ENCODE peak calls at places on chromosomes 7 and 10, in nine cellular contexts. One of them, this sample, is unnamed.

GRCh38 chr10:19658622-19659233 is 157.5 kb upstream of the PLXDC2 start:
- DNase-seq in psoas muscle: no peak
- DNase-seq in HepG2: no peak
- DNase-seq in CD4-positive, alpha-beta memory T cell: no peak
- DNase-seq in IMR-90: no peak
- DNase-seq in heart right ventricle: no peak
- DNase-seq in thoracic aorta: no peak
- DNase-seq in heart left ventricle: no peak
- DNase-seq in sigmoid colon: no peak
- DNase-seq in this sample: no peak

GRCh38 chr7:93171606-93172226 is 23.5 kb upstream of the SAMD9L start:
- DNase-seq in HepG2: no peak
- DNase-seq in thoracic aorta: no peak
- DNase-seq in heart left ventricle: no peak
- DNase-seq in psoas muscle: no peak
- DNase-seq in IMR-90: no peak
- DNase-seq in heart right ventricle: no peak
- DNase-seq in CD4-positive, alpha-beta memory T cell: no peak
- DNase-seq in sigmoid colon: no peak
- DNase-seq in this sample: no peak

GRCh38 chr7:1966631-1967200 is 266.0 kb downstream of the MAD1L1 start:
- DNase-seq in CD4-positive, alpha-beta memory T cell: no peak
- DNase-seq in thoracic aorta: no peak
- DNase-seq in HepG2: no peak
- DNase-seq in IMR-90: no peak
- DNase-seq in heart left ventricle: no peak
- DNase-seq in psoas muscle: no peak
- DNase-seq in heart right ventricle: no peak
- DNase-seq in sigmoid colon: no peak
- DNase-seq in this sample: no peak

GRCh38 chr10:125149278-125150047 is 10.9 kb downstream of the CTBP2 start:
- DNase-seq in sigmoid colon: peak; percentile 90
- DNase-seq in CD4-positive, alpha-beta memory T cell: no peak
- DNase-seq in psoas muscle: peak; percentile 73
- DNase-seq in HepG2: no peak
- DNase-seq in heart right ventricle: peak; percentile 54
- DNase-seq in heart left ventricle: peak; percentile 50
- DNase-seq in thoracic aorta: peak; percentile 75
- DNase-seq in IMR-90: peak; percentile 87
- DNase-seq in this sample: peak; percentile 82

GRCh38 chr10:8043569-8044306 is 10.8 kb upstream of the GATA3 start:
- DNase-seq in heart right ventricle: no peak
- DNase-seq in sigmoid colon: no peak
- DNase-seq in thoracic aorta: no peak
- DNase-seq in CD4-positive, alpha-beta memory T cell: peak; percentile 49
- DNase-seq in psoas muscle: peak; percentile 12
- DNase-seq in HepG2: no peak
- DNase-seq in IMR-90: no peak
- DNase-seq in heart left ventricle: no peak
- DNase-seq in this sample: no peak

GRCh38 chr10:69348824-69349541 is 67.7 kb downstream of the TACR2 start:
- DNase-seq in IMR-90: peak; percentile 94
- DNase-seq in sigmoid colon: peak; percentile 83
- DNase-seq in thoracic aorta: peak; percentile 36
- DNase-seq in psoas muscle: peak; percentile 71
- DNase-seq in HepG2: no peak
- DNase-seq in heart right ventricle: no peak
- DNase-seq in CD4-positive, alpha-beta memory T cell: peak; percentile 14
- DNase-seq in heart left ventricle: no peak
- DNase-seq in this sample: peak; percentile 58

GRCh38 chr10:102634696-102635095 is 9.6 kb upstream of the TRIM8 start:
- DNase-seq in heart left ventricle: no peak
- DNase-seq in IMR-90: no peak
- DNase-seq in heart right ventricle: no peak
- DNase-seq in CD4-positive, alpha-beta memory T cell: no peak
- DNase-seq in sigmoid colon: no peak
- DNase-seq in HepG2: no peak
- DNase-seq in thoracic aorta: no peak
- DNase-seq in psoas muscle: peak; percentile 9
- DNase-seq in this sample: no peak

GRCh38 chr10:74418285-74418872 is 267.4 kb downstream of the ADK start:
- DNase-seq in sigmoid colon: no peak
- DNase-seq in heart right ventricle: no peak
- DNase-seq in psoas muscle: no peak
- DNase-seq in thoracic aorta: no peak
- DNase-seq in heart left ventricle: no peak
- DNase-seq in IMR-90: no peak
- DNase-seq in HepG2: no peak
- DNase-seq in CD4-positive, alpha-beta memory T cell: no peak
- DNase-seq in this sample: no peak

GRCh38 chr10:11573497-11573896 is 38.0 kb downstream of the USP6NL start:
- DNase-seq in psoas muscle: no peak
- DNase-seq in thoracic aorta: no peak
- DNase-seq in CD4-positive, alpha-beta memory T cell: no peak
- DNase-seq in IMR-90: peak; percentile 63
- DNase-seq in heart right ventricle: no peak
- DNase-seq in sigmoid colon: no peak
- DNase-seq in HepG2: no peak
- DNase-seq in heart left ventricle: no peak
- DNase-seq in this sample: no peak

GRCh38 chr7:117715784-117716445 is 157.3 kb downstream of the CTTNBP2 start:
- DNase-seq in CD4-positive, alpha-beta memory T cell: no peak
- DNase-seq in heart right ventricle: no peak
- DNase-seq in sigmoid colon: no peak
- DNase-seq in IMR-90: peak; percentile 75
- DNase-seq in psoas muscle: no peak
- DNase-seq in thoracic aorta: no peak
- DNase-seq in heart left ventricle: no peak
- DNase-seq in HepG2: peak; percentile 39
- DNase-seq in this sample: peak; percentile 35

GRCh38 chr7:153457796-153458195 is 594.4 kb upstream of the DPP6 start:
- DNase-seq in sigmoid colon: no peak
- DNase-seq in IMR-90: no peak
- DNase-seq in CD4-positive, alpha-beta memory T cell: no peak
- DNase-seq in psoas muscle: no peak
- DNase-seq in thoracic aorta: no peak
- DNase-seq in heart left ventricle: no peak
- DNase-seq in HepG2: no peak
- DNase-seq in heart right ventricle: no peak
- DNase-seq in this sample: no peak

GRCh38 chr10:49151025-49151445 is 17.2 kb upstream of the FAM170B start:
- DNase-seq in HepG2: no peak
- DNase-seq in CD4-positive, alpha-beta memory T cell: no peak
- DNase-seq in heart left ventricle: no peak
- DNase-seq in sigmoid colon: no peak
- DNase-seq in IMR-90: no peak
- DNase-seq in psoas muscle: no peak
- DNase-seq in thoracic aorta: no peak
- DNase-seq in heart right ventricle: no peak
- DNase-seq in this sample: no peak

GRCh38 chr7:6252748-6253147 is 19.7 kb downstream of the CYTH3 start:
- DNase-seq in heart right ventricle: no peak
- DNase-seq in psoas muscle: no peak
- DNase-seq in thoracic aorta: no peak
- DNase-seq in sigmoid colon: no peak
- DNase-seq in CD4-positive, alpha-beta memory T cell: no peak
- DNase-seq in heart left ventricle: no peak
- DNase-seq in IMR-90: no peak
- DNase-seq in HepG2: no peak
- DNase-seq in this sample: no peak

GRCh38 chr7:6257602-6258001 is 14.8 kb downstream of the CYTH3 start:
- DNase-seq in HepG2: no peak
- DNase-seq in CD4-positive, alpha-beta memory T cell: no peak
- DNase-seq in thoracic aorta: no peak
- DNase-seq in IMR-90: no peak
- DNase-seq in heart left ventricle: no peak
- DNase-seq in sigmoid colon: no peak
- DNase-seq in psoas muscle: no peak
- DNase-seq in heart right ventricle: no peak
- DNase-seq in this sample: no peak

GRCh38 chr7:6256709-6257535 is 15.5 kb downstream of the CYTH3 start:
- DNase-seq in thoracic aorta: no peak
- DNase-seq in HepG2: peak; percentile 36
- DNase-seq in heart right ventricle: peak; percentile 62
- DNase-seq in CD4-positive, alpha-beta memory T cell: no peak
- DNase-seq in heart left ventricle: peak; percentile 51
- DNase-seq in IMR-90: peak; percentile 67
- DNase-seq in psoas muscle: peak; percentile 57
- DNase-seq in sigmoid colon: no peak
- DNase-seq in this sample: peak; percentile 22

GRCh38 chr7:6252310-6252709 is 20.1 kb downstream of the CYTH3 start:
- DNase-seq in sigmoid colon: no peak
- DNase-seq in thoracic aorta: no peak
- DNase-seq in CD4-positive, alpha-beta memory T cell: no peak
- DNase-seq in heart right ventricle: no peak
- DNase-seq in IMR-90: peak; percentile 48
- DNase-seq in psoas muscle: no peak
- DNase-seq in HepG2: no peak
- DNase-seq in heart left ventricle: no peak
- DNase-seq in this sample: no peak

DNA sequence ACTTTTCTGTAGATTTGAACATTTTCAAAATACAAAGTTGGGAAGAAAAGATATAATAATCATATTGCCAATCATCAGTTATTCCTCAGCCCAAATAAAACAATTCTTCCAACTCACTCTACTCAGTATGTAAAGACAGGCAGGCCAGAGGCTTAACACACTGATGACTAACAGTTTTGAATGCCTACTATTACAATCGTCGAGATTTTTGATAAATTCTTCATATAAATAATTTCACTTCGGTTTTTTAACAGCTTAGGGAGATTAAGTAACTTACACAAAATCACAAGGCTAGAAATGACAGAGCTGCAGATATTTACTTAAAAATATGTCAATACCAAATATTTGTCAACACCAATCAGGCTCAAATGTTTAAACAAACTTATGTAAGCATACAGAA is 17.5 kb downstream of the CYTH3 start:
- DNase-seq in sigmoid colon: no peak
- DNase-seq in CD4-positive, alpha-beta memory T cell: no peak
- DNase-seq in heart right ventricle: no peak
- DNase-seq in IMR-90: peak; percentile 32
- DNase-seq in heart left ventricle: no peak
- DNase-seq in HepG2: no peak
- DNase-seq in thoracic aorta: no peak
- DNase-seq in psoas muscle: no peak
- DNase-seq in this sample: no peak
- H3K4me1 ChIP-seq in sigmoid colon: peaks cover 19% of the 10 kb centered on the region
- H3K4me1 ChIP-seq in CD4-positive, alpha-beta memory T cell: peaks cover 33% of the 10 kb centered on the region
- H3K4me1 ChIP-seq in heart right ventricle: peaks cover 92% of the 10 kb centered on the region
- H3K4me1 ChIP-seq in IMR-90: peaks cover 17% of the 10 kb centered on the region
- H3K4me1 ChIP-seq in heart left ventricle: peaks cover 51% of the 10 kb centered on the region
- H3K4me1 ChIP-seq in HepG2: peaks cover 46% of the 10 kb centered on the region
- H3K4me1 ChIP-seq in thoracic aorta: peaks cover 57% of the 10 kb centered on the region
- H3K4me1 ChIP-seq in psoas muscle: peaks cover 59% of the 10 kb centered on the region
- H3K4me1 ChIP-seq in this sample: peaks cover 5% of the 10 kb centered on the region

GRCh38 chr7:47777531-47778152 is 170.6 kb downstream of the PKD1L1 start:
- DNase-seq in sigmoid colon: no peak
- DNase-seq in heart right ventricle: no peak
- DNase-seq in heart left ventricle: no peak
- DNase-seq in thoracic aorta: no peak
- DNase-seq in HepG2: no peak
- DNase-seq in IMR-90: no peak
- DNase-seq in CD4-positive, alpha-beta memory T cell: no peak
- DNase-seq in psoas muscle: no peak
- DNase-seq in this sample: no peak

GRCh38 chr7:47775238-47775637 is 173.0 kb downstream of the PKD1L1 start:
- DNase-seq in thoracic aorta: no peak
- DNase-seq in CD4-positive, alpha-beta memory T cell: no peak
- DNase-seq in HepG2: no peak
- DNase-seq in psoas muscle: no peak
- DNase-seq in IMR-90: no peak
- DNase-seq in sigmoid colon: no peak
- DNase-seq in heart right ventricle: no peak
- DNase-seq in heart left ventricle: no peak
- DNase-seq in this sample: no peak

GRCh38 chr7:47778153-47778661 is 170.1 kb downstream of the PKD1L1 start:
- DNase-seq in heart left ventricle: no peak
- DNase-seq in IMR-90: no peak
- DNase-seq in heart right ventricle: no peak
- DNase-seq in psoas muscle: no peak
- DNase-seq in CD4-positive, alpha-beta memory T cell: no peak
- DNase-seq in HepG2: peak; percentile 87
- DNase-seq in sigmoid colon: no peak
- DNase-seq in thoracic aorta: no peak
- DNase-seq in this sample: no peak

GRCh38 chr7:47779341-47779771 is 168.9 kb downstream of the PKD1L1 start:
- DNase-seq in thoracic aorta: no peak
- DNase-seq in IMR-90: no peak
- DNase-seq in heart right ventricle: no peak
- DNase-seq in HepG2: no peak
- DNase-seq in sigmoid colon: no peak
- DNase-seq in psoas muscle: no peak
- DNase-seq in heart left ventricle: no peak
- DNase-seq in CD4-positive, alpha-beta memory T cell: no peak
- DNase-seq in this sample: no peak

GRCh38 chr7:47776335-47776734 is 171.9 kb downstream of the PKD1L1 start:
- DNase-seq in heart right ventricle: no peak
- DNase-seq in IMR-90: no peak
- DNase-seq in HepG2: peak; percentile 44
- DNase-seq in sigmoid colon: no peak
- DNase-seq in thoracic aorta: no peak
- DNase-seq in CD4-positive, alpha-beta memory T cell: no peak
- DNase-seq in heart left ventricle: no peak
- DNase-seq in psoas muscle: no peak
- DNase-seq in this sample: no peak
- H3K4me1 ChIP-seq in heart right ventricle: no peaks in the 10 kb centered on the region
- H3K4me1 ChIP-seq in IMR-90: peaks cover 6% of the 10 kb centered on the region
- H3K4me1 ChIP-seq in HepG2: peaks cover 90% of the 10 kb centered on the region
- H3K4me1 ChIP-seq in sigmoid colon: peaks cover 10% of the 10 kb centered on the region
- H3K4me1 ChIP-seq in thoracic aorta: peaks cover 10% of the 10 kb centered on the region
- H3K4me1 ChIP-seq in CD4-positive, alpha-beta memory T cell: no peaks in the 10 kb centered on the region
- H3K4me1 ChIP-seq in heart left ventricle: no peaks in the 10 kb centered on the region
- H3K4me1 ChIP-seq in psoas muscle: no peaks in the 10 kb centered on the region
- H3K4me1 ChIP-seq in this sample: no peaks in the 10 kb centered on the region

DNA sequence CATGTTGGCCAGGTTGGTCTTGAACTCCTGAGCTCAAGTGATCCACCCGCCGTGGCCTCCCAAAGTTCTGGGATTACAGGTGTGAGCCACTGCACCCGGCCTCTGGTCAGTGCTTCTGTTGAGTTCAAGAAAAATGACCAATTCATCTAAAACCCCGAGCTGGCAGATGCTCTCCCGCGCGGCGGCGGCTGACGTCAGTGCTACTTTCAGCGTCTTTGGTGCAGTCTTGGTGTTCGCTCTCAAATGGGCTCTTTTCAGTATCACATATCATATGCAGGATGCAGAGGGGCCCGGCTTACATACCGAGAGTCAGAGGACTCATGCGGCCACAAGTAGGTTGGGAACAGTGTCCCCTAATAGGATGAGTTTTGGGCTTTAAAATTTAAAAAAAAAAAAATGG is 125.9 kb downstream of the CUX1 start:
- DNase-seq in thoracic aorta: no peak
- DNase-seq in psoas muscle: no peak
- DNase-seq in IMR-90: no peak
- DNase-seq in sigmoid colon: peak; percentile 57
- DNase-seq in heart right ventricle: no peak
- DNase-seq in HepG2: no peak
- DNase-seq in CD4-positive, alpha-beta memory T cell: no peak
- DNase-seq in heart left ventricle: no peak
- DNase-seq in this sample: no peak
- H3K4me1 ChIP-seq in thoracic aorta: peaks cover 28% of the 10 kb centered on the region
- H3K4me1 ChIP-seq in psoas muscle: peaks cover 64% of the 10 kb centered on the region
- H3K4me1 ChIP-seq in IMR-90: peaks cover 24% of the 10 kb centered on the region
- H3K4me1 ChIP-seq in sigmoid colon: peaks cover 84% of the 10 kb centered on the region
- H3K4me1 ChIP-seq in heart right ventricle: peaks cover 63% of the 10 kb centered on the region
- H3K4me1 ChIP-seq in HepG2: no peaks in the 10 kb centered on the region
- H3K4me1 ChIP-seq in CD4-positive, alpha-beta memory T cell: no peaks in the 10 kb centered on the region
- H3K4me1 ChIP-seq in heart left ventricle: peaks cover 22% of the 10 kb centered on the region
- H3K4me1 ChIP-seq in this sample: peaks cover 49% of the 10 kb centered on the region

GRCh38 chr7:149844445-149844844 is 6.3 kb downstream of the ZNF862 start:
- DNase-seq in IMR-90: no peak
- DNase-seq in HepG2: no peak
- DNase-seq in sigmoid colon: no peak
- DNase-seq in thoracic aorta: no peak
- DNase-seq in psoas muscle: no peak
- DNase-seq in heart right ventricle: no peak
- DNase-seq in heart left ventricle: no peak
- DNase-seq in CD4-positive, alpha-beta memory T cell: no peak
- DNase-seq in this sample: no peak
- H3K4me1 ChIP-seq in IMR-90: peaks cover 2% of the 10 kb centered on the region
- H3K4me1 ChIP-seq in HepG2: peaks cover 4% of the 10 kb centered on the region
- H3K4me1 ChIP-seq in sigmoid colon: peaks cover 4% of the 10 kb centered on the region
- H3K4me1 ChIP-seq in thoracic aorta: peaks cover 1% of the 10 kb centered on the region
- H3K4me1 ChIP-seq in psoas muscle: peaks cover 14% of the 10 kb centered on the region
- H3K4me1 ChIP-seq in heart right ventricle: peaks cover 5% of the 10 kb centered on the region
- H3K4me1 ChIP-seq in heart left ventricle: peaks cover 3% of the 10 kb centered on the region
- H3K4me1 ChIP-seq in CD4-positive, alpha-beta memory T cell: peaks cover 5% of the 10 kb centered on the region
- H3K4me1 ChIP-seq in this sample: peaks cover 3% of the 10 kb centered on the region

This sample was measured in transverse colon.